ENCODE peak calls at places on chromosome 15, in four cellular contexts. G, K, Z and M are unnamed samples.

GRCh38 chr15:31262901-31263671 is 63.5 kb upstream of the KLF13 start:
- DNase-seq in K (peak), G (no peak), Z (no peak), M (no peak)

GRCh38 chr15:31371520-31372240 is 45.0 kb downstream of the KLF13 start:
- DNase-seq in K (no peak), Z (no peak), G (no peak), M (no peak)

GRCh38 chr15:98924311-98925049 is 83.1 kb downstream of the PGPEP1L start:
- DNase-seq in K (no peak), Z (no peak), G (no peak), M (no peak)

GRCh38 chr15:90205886-90206285 is 4.8 kb downstream of the SEMA4B start:
- DNase-seq in G (no peak), K (no peak), Z (no peak), M (no peak)

GRCh38 chr15:79682851-79683288 is 213.9 kb downstream of the MTHFS start:
- DNase-seq in K (peak), Z (no peak), G (no peak), M (no peak)

GRCh38 chr15:53193149-53193548 is 403.0 kb upstream of the ONECUT1 start:
- DNase-seq in G (no peak), Z (no peak), K (peak), M (no peak)

GRCh38 chr15:90420488-90420850 is 32.4 kb downstream of the IQGAP1 start:
- DNase-seq in Z (no peak), K (no peak), G (no peak), M (no peak)

GRCh38 chr15:57509121-57509520 is 82.6 kb upstream of the MYZAP start:
- DNase-seq in K (no peak), Z (no peak), G (no peak), M (no peak)

GRCh38 chr15:99708563-99708962 is 24.7 kb downstream of the LYSMD4 start:
- DNase-seq in Z (no peak), K (peak), G (no peak), M (no peak)

GRCh38 chr15:80426316-80426715 is 22.1 kb downstream of the ARNT2 start:
- DNase-seq in G (no peak), Z (no peak), K (no peak), M (no peak)

GRCh38 chr15:37246856-37247255 is 146.5 kb upstream of the MEIS2 start:
- DNase-seq in G (no peak), Z (no peak), K (no peak), M (no peak)

GRCh38 chr15:65870889-65871533 is 1.7 kb downstream of the RAB11A start:
- DNase-seq in G (no peak), Z (no peak), K (peak), M (no peak)

GRCh38 chr15:80849308-80849707 is 70.1 kb downstream of the CEMIP start:
- DNase-seq in Z (no peak), G (no peak), K (peak), M (no peak)

GRCh38 chr15:75776075-75776443 is 63.4 kb upstream of the CSPG4 start:
- DNase-seq in K (peak), Z (no peak), G (no peak), M (no peak)

GRCh38 chr15:31472636-31473383 is 146.2 kb downstream of the KLF13 start:
- DNase-seq in Z (no peak), K (peak), G (no peak), M (no peak)

GRCh38 chr15:61640751-61641150 is 411.6 kb upstream of the RORA start:
- DNase-seq in K (no peak), Z (no peak), G (no peak), M (no peak)

GRCh38 chr15:70025413-70026296 is 72.1 kb downstream of the TLE3 start:
- DNase-seq in G (no peak), K (no peak), Z (no peak), M (no peak)

GRCh38 chr15:81886586-81886985 is 159.2 kb downstream of the MEX3B start:
- DNase-seq in Z (no peak), K (no peak), G (no peak), M (no peak)

GRCh38 chr15:20351448-20351961 is 190.1 kb downstream of the GOLGA6L6 start:
- DNase-seq in Z (no peak), G (no peak), K (no peak), M (no peak)

GRCh38 chr15:41917767-41918430 is 24.0 kb upstream of the SPTBN5 start:
- DNase-seq in K (peak), Z (no peak), G (no peak), M (no peak)

GRCh38 chr15:38724827-38725226 is 160.2 kb upstream of the RASGRP1 start:
- DNase-seq in G (no peak), Z (no peak), K (no peak), M (no peak)

GRCh38 chr15:68195336-68196112 is 9.6 kb downstream of the CALML4 start:
- DNase-seq in Z (no peak), K (no peak), G (no peak), M (no peak)

GRCh38 chr15:83057660-83058376 is 9.2 kb downstream of the BTBD1 start:
- DNase-seq in Z (no peak), K (peak), G (no peak), M (no peak)

GRCh38 chr15:65355173-65355982 is 22.4 kb downstream of the IGDCC3 start:
- DNase-seq in G (no peak), K (no peak), Z (no peak), M (no peak)

GRCh38 chr15:67472957-67473356 is 48.0 kb upstream of the C15orf61 start:
- DNase-seq in Z (no peak), K (no peak), G (no peak), M (no peak)

GRCh38 chr15:63264685-63265302 is 12.6 kb upstream of the APH1B start:
- DNase-seq in G (no peak), Z (no peak), K (peak), M (no peak)

GRCh38 chr15:37574985-37575384 is 359.5 kb upstream of the TMCO5A start:
- DNase-seq in K (no peak), Z (no peak), G (no peak), M (no peak)

GRCh38 chr15:100592898-100593297 is 9.1 kb downstream of the LINS1 start:
- DNase-seq in K (peak), G (no peak), Z (no peak), M (no peak)

GRCh38 chr15:65285291-65286068 is 1.2 kb downstream of the PARP16 start:
- DNase-seq in K (peak), G (no peak), Z (no peak), M (no peak)

GRCh38 chr15:48566669-48567068 is 78.8 kb downstream of the FBN1 start:
- DNase-seq in K (peak), Z (no peak), G (no peak), M (no peak)

GRCh38 chr15:74209997-74210573 is 7.5 kb upstream of the STRA6 start:
- DNase-seq in K (peak), Z (no peak), G (no peak), M (no peak)

GRCh38 chr15:40130799-40131502 is 22.3 kb upstream of the BMF start:
- DNase-seq in G (no peak), Z (no peak), K (no peak), M (no peak)

GRCh38 chr15:78266806-78267205 is 2.4 kb downstream of the DNAJA4 start:
- DNase-seq in Z (no peak), G (no peak), K (no peak), M (no peak)

GRCh38 chr15:101478701-101479341 is 10.7 kb downstream of the PCSK6 start:
- DNase-seq in K (no peak), G (no peak), Z (no peak), M (no peak)

GRCh38 chr15:95138604-95139270 is 907.4 kb downstream of the MCTP2 start:
- DNase-seq in G (no peak), K (peak), Z (no peak), M (no peak)

GRCh38 chr15:100735654-100736053 is 133.3 kb downstream of the ASB7 start:
- DNase-seq in K (no peak), Z (no peak), G (no peak), M (no peak)

GRCh38 chr15:52658955-52659354 is 20.2 kb downstream of the ATOSA start:
- DNase-seq in K (no peak), Z (no peak), G (no peak), M (no peak)

GRCh38 chr15:37818152-37818677 is 116.2 kb upstream of the TMCO5A start:
- DNase-seq in Z (no peak), K (no peak), G (no peak), M (no peak)

GRCh38 chr15:100588638-100589242 is 13.2 kb downstream of the LINS1 start:
- DNase-seq in Z (no peak), G (no peak), K (peak), M (no peak)

GRCh38 chr15:62559049-62559733 is 394.1 kb upstream of the C2CD4B start:
- DNase-seq in Z (peak), G (no peak), K (peak), M (no peak)